ENCODE peak calls at places on chromosome 4, in five cellular contexts. P is K562; Y is aorta; X is IMR-90; A is CD4-positive, alpha-beta T cell. S is an unnamed sample.

GRCh38 chr4:120630432-120630831 is 292.1 kb downstream of the PRDM5 start:
- DNase-seq in P (no peak), X (no peak), Y (no peak), A (no peak), S (no peak)

GRCh38 chr4:126404549-126404948 is 1089.8 kb downstream of the FAT4 start:
- DNase-seq in P (no peak), X (peak), A (no peak), Y (no peak), S (no peak)

GRCh38 chr4:74583066-74583700 is 138.2 kb downstream of the AREG start:
- DNase-seq in X (peak), Y (no peak), P (no peak), A (no peak), S (no peak)

GRCh38 chr4:108900018-108900417 is 137.2 kb upstream of the ETNPPL start:
- DNase-seq in A (no peak), X (no peak), Y (no peak), P (no peak), S (no peak)

GRCh38 chr4:16505726-16506125 is 279.5 kb upstream of the TAPT1 start:
- DNase-seq in Y (no peak), X (peak), P (peak), A (no peak), S (no peak)

GRCh38 chr4:15562114-15562513 is 92.4 kb downstream of the CC2D2A start:
- DNase-seq in P (no peak), A (no peak), X (peak), Y (no peak), S (no peak)

GRCh38 chr4:92121099-92121498 is 182.7 kb upstream of the GRID2 start:
- DNase-seq in Y (no peak), X (no peak), P (no peak), A (no peak), S (no peak)

GRCh38 chr4:116839826-116840225 is 245.6 kb downstream of the TRAM1L1 start:
- DNase-seq in A (no peak), P (no peak), X (no peak), Y (no peak), S (no peak)

GRCh38 chr4:142366821-142367220 is 479.3 kb downstream of the INPP4B start:
- DNase-seq in A (no peak), P (no peak), X (no peak), Y (no peak), S (no peak)

GRCh38 chr4:109303141-109303499 is 662 bp upstream of the COL25A1 start:
- DNase-seq in A (no peak), P (no peak), Y (no peak), X (no peak), S (no peak)

GRCh38 chr4:137804906-137805511 is 272.7 kb upstream of the PCDH18 start:
- DNase-seq in X (no peak), A (no peak), Y (no peak), P (no peak), S (peak)

GRCh38 chr4:77036206-77036605 is 39.6 kb downstream of the CCNI start:
- DNase-seq in X (peak), A (no peak), Y (no peak), P (no peak), S (no peak)

GRCh38 chr4:134540588-134540987 is 339.0 kb upstream of the PABPC4L start:
- DNase-seq in Y (no peak), P (no peak), X (no peak), A (no peak), S (no peak)

GRCh38 chr4:68038272-68038671 is 75.0 kb upstream of the TMPRSS11A start:
- DNase-seq in X (no peak), P (no peak), Y (no peak), A (no peak), S (no peak)

GRCh38 chr4:26206339-26206738 is 114.5 kb upstream of the RBPJ start:
- DNase-seq in A (no peak), P (no peak), Y (no peak), X (peak), S (no peak)

GRCh38 chr4:124191329-124191728 is 521.2 kb downstream of the ANKRD50 start:
- DNase-seq in A (no peak), X (no peak), P (no peak), Y (no peak), S (no peak)

GRCh38 chr4:154314248-154314647 is 177.4 kb downstream of the DCHS2 start:
- DNase-seq in Y (no peak), P (peak), A (no peak), X (no peak), S (no peak)

GRCh38 chr4:100983426-100983825 is 363.9 kb downstream of the PPP3CA start:
- DNase-seq in Y (no peak), X (no peak), P (no peak), A (no peak), S (no peak)

GRCh38 chr4:133275246-133275645 is 126.2 kb downstream of the PCDH10 start:
- DNase-seq in P (no peak), X (no peak), A (no peak), Y (no peak), S (no peak)

GRCh38 chr4:20944451-20944850 is 244.2 kb downstream of the PACRGL start:
- DNase-seq in P (no peak), A (no peak), X (no peak), Y (no peak), S (no peak)

GRCh38 chr4:100257567-100257966 is 67.3 kb upstream of the DDIT4L start:
- DNase-seq in Y (no peak), P (no peak), X (peak), A (no peak), S (no peak)

GRCh38 chr4:141389649-141390048 is 169.0 kb downstream of the ZNF330 start:
- DNase-seq in X (peak), A (no peak), P (no peak), Y (no peak), S (no peak)

GRCh38 chr4:53459548-53459947 is 82.1 kb downstream of the FIP1L1 start:
- DNase-seq in Y (no peak), A (no peak), P (no peak), X (peak), S (no peak)
- H3K27ac ChIP-seq in Y (no peak), A (no peak), P (no peak), X (no peak), S (no peak)

DNA sequence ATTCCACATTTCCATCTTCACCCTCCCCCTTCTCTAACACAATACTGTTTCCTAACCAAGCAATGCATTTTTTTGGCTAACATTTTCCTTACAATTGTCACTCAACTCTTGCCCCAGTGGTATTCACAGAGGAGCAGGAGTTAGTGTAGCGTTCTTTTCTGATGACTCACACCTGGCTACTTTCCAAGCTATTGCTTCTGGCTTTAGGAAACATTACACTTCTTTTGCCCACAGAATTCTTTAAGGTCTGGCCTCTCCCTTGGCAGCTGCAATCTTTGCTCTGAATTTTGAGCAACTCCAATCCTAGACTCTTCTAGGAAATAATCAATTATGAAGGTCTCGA is 27.5 kb upstream of the PDGFC start:
- DNase-seq in P (no peak), X (peak), A (no peak), Y (no peak), S (no peak)
- H3K27ac ChIP-seq in P (no peak), X (no peak), A (no peak), Y (no peak), S (no peak)

GRCh38 chr4:112296949-112297483 is at the start of gene ALPK1:
- DNase-seq in A (no peak), Y (no peak), P (peak), X (peak), S (no peak)
- H3K27ac ChIP-seq in A (peak), Y (no peak), P (peak), X (peak), S (peak)

GRCh38 chr4:170022211-170022610 is 4.0 kb downstream of the MFAP3L start:
- DNase-seq in A (no peak), P (no peak), X (no peak), Y (no peak), S (no peak)

GRCh38 chr4:170025523-170026252 is 507 bp downstream of the MFAP3L start:
- DNase-seq in X (no peak), A (no peak), Y (peak), P (no peak), S (peak)

GRCh38 chr4:170030121-170030520 is 3.9 kb upstream of the MFAP3L start:
- DNase-seq in A (no peak), Y (no peak), X (no peak), P (no peak), S (no peak)

GRCh38 chr4:170026253-170026991 is at the start of gene MFAP3L:
- DNase-seq in X (peak), Y (peak), P (peak), A (peak), S (peak)

DNA sequence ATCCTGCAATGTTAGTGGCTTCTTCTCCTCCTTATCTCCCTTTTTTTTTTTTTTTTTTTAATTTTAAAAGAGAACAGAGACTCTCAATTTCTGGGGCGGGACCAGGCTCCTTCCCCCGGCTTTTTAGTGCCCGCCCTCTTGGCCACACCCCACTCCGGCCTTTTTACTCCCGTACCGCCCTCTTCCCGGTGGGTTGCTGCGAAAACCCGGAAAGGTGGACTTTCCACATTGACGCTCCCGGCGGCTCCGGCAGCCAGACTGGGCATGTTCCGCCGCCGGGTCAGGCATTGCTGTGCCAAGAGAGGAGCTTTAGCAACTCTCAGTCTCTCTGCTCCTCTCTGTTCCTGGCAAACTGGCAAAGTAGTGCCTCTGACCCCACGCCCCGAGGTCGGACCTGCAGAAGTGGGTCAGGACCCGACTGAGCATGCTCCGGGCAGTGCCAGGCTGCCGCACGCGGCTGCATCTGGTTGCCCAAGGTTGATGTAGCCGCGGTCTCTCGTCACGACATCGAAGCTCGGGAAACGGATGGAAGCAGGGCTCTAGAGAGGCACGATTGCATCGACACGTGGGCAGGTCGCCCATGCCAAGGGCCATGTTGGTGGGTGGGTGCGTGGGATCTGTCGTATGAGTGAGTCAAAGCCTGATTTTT is 1.1 kb upstream of the MFAP3L start:
- DNase-seq in X (peak), Y (peak), P (peak), A (peak), S (peak)
- H3K27ac ChIP-seq in X (no peak), Y (no peak), P (peak), A (no peak), S (peak)

GRCh38 chr4:47531241-47531953 is 46.3 kb downstream of the ATP10D start:
- DNase-seq in X (peak), P (no peak), Y (peak), A (peak), S (no peak)
- H3K27ac ChIP-seq in X (peak), P (no peak), Y (peak), A (no peak), S (peak)

GRCh38 chr4:158996669-158997074 is 106.2 kb upstream of the RAPGEF2 start:
- DNase-seq in A (no peak), Y (no peak), P (no peak), X (peak), S (no peak)
- H3K27ac ChIP-seq in A (no peak), Y (no peak), P (no peak), X (no peak), S (no peak)

DNA sequence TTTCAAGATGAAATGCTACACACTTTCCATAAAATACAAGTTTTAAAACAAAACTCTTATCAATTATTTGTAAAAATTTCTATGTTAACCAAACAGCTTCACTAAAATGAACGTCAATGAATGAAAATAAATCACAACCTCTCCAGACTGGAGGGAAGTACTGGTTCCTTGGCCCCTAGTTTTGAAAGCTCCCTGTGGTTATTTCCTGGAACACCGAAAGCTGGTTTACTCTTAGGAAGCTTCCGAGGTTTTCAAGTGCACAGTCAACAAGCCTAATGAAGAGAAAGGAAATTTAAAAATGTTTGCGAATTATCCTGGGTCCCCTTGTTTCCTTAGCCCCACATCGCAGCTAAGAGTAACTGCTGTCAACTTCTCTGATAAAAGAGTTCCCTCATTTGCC is 191.1 kb upstream of the TTC29 start:
- DNase-seq in A (no peak), X (no peak), P (no peak), Y (no peak), S (no peak)
- H3K27ac ChIP-seq in A (no peak), X (peak), P (no peak), Y (no peak), S (peak)

GRCh38 chr4:2399216-2399615 is 19.2 kb downstream of the ZFYVE28 start:
- DNase-seq in X (no peak), Y (no peak), P (no peak), A (no peak), S (no peak)

GRCh38 chr4:2395584-2395983 is 22.9 kb downstream of the ZFYVE28 start:
- DNase-seq in A (no peak), P (peak), Y (no peak), X (no peak), S (no peak)

GRCh38 chr4:2396781-2397368 is 21.6 kb downstream of the ZFYVE28 start:
- DNase-seq in A (no peak), Y (no peak), P (no peak), X (no peak), S (no peak)

GRCh38 chr4:2399631-2400190 is 18.7 kb downstream of the ZFYVE28 start:
- DNase-seq in A (no peak), Y (no peak), P (no peak), X (no peak), S (no peak)

DNA sequence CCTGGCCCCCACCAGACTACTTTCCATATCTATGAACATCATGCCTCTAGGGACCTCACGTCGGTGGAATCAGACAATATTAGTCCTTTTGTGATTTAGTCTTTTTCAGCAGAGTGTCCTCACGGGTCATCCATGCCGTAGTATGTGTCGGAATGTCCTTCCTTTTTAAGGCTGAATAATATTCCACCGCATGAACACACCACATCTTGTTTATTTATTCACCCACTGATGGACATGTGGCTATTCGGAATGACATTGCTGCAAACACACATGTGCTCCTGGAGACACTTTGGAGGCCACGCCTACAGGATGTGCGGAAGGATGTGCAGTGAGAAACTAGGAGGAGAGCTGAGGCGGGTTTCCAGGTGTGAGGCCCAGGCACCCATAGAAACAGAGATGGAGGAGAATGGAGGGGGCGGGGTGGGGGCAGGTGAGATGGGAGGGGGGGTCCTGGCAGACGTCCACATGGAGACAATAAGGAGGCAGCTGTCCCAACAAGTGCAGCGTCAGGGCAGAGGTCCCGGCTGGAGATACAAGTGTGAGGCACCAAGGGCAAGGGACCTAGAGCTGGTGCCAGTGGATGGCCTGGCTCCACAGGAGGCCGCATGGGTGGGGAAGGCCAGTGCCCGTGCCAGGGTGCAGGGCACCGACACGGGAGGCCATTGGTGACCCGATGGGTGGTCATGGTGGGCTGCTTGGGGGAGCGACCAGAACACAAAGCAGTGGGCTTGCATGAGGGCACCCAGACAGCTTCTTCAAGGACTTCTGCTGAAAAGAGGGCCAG is 20.7 kb downstream of the ZFYVE28 start:
- DNase-seq in P (no peak), Y (no peak), A (no peak), X (no peak), S (no peak)
- H3K27ac ChIP-seq in P (no peak), Y (no peak), A (no peak), X (no peak), S (no peak)

GRCh38 chr4:71379126-71379525 is 40.3 kb downstream of the SLC4A4 start:
- DNase-seq in P (no peak), Y (no peak), X (no peak), A (no peak), S (no peak)

GRCh38 chr4:71377561-71377960 is 38.7 kb downstream of the SLC4A4 start:
- DNase-seq in P (no peak), A (no peak), Y (no peak), X (peak), S (no peak)

GRCh38 chr4:71382125-71382524 is 43.3 kb downstream of the SLC4A4 start:
- DNase-seq in P (no peak), A (no peak), X (no peak), Y (no peak), S (no peak)

GRCh38 chr4:71382569-71383560 is 44.0 kb downstream of the SLC4A4 start:
- DNase-seq in X (peak), P (no peak), Y (no peak), A (no peak), S (no peak)

DNA sequence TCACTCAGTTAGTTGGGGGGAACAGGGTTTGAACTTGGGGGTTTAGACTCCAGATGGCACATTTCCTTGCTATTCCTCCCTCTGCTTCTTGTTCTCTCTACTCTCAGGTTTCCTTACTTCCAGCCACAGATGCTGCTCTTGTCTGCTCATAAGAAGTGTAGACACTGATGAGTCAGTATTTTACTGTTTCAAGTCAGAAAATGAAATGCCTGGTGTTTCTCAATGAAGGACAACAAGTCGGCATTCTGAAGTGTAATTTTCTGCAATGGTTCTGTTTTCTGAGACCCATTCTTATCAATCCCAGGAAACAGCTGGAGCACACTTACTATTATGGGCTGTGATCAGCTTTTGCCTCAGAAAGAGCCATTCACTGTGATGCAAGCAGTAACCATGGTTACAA is 41.9 kb downstream of the SLC4A4 start:
- DNase-seq in A (no peak), X (peak), P (no peak), Y (no peak), S (no peak)
- H3K27ac ChIP-seq in A (no peak), X (no peak), P (no peak), Y (no peak), S (no peak)

GRCh38 chr4:122733805-122734155 is 1.3 kb downstream of the BBS12 start:
- DNase-seq in A (no peak), X (no peak), P (no peak), Y (no peak), S (no peak)
- H3K27ac ChIP-seq in A (peak), X (no peak), P (peak), Y (no peak), S (no peak)